ENCODE peak calls at places on chromosomes 6 and 20, in five cellular contexts. U is K562; M is left ventricle myocardium inferior; C is cardiac muscle cell; F is CD8-positive, alpha-beta T cell. R is an unnamed sample.
A peak's percentile ranks its signal among the peaks of the same experiment; 100 is the strongest.

GRCh38 chr20:45883100-45883469 is 2.1 kb downstream of the ZSWIM1 start:
- DNase-seq in C (no peak), M (no peak), F (no peak), U (no peak), R (no peak)

GRCh38 chr20:45548410-45548809 is 1.2 kb upstream of the EPPIN start:
- DNase-seq in U (no peak), C (no peak), F (no peak), M (no peak), R (no peak)

GRCh38 chr20:43271980-43272379 is 82.3 kb upstream of the PTPRT start:
- DNase-seq in F (no peak), C (no peak), M (no peak), U (no peak), R (no peak)

GRCh38 chr20:17502105-17502504 is 29.1 kb downstream of the BFSP1 start:
- DNase-seq in U (no peak), C (no peak), F (no peak), M (no peak), R (no peak)

GRCh38 chr20:11118802-11119380 is 445.1 kb upstream of the JAG1 start:
- DNase-seq in F (no peak), C (no peak), U (no peak), M (no peak), R (no peak)

GRCh38 chr6:90425161-90425641 is 128.6 kb upstream of the BACH2 start:
- DNase-seq in F (no peak), M (no peak), U (no peak), C (no peak), R (no peak)

GRCh38 chr20:36856196-36856595 is 19.7 kb upstream of the TLDC2 start:
- DNase-seq in C (no peak), U (no peak), F (no peak), M (no peak), R (no peak)

GRCh38 chr20:58018590-58018989 is 209.9 kb downstream of the ANKRD60 start:
- DNase-seq in M (no peak), U (no peak), C (no peak), F (no peak), R (no peak)

GRCh38 chr6:138682722-138683521 is 90.6 kb upstream of the CCDC28A start:
- DNase-seq in F (no peak), C (no peak), U (peak; percentile 45), M (no peak), R (no peak)

GRCh38 chr6:29705389-29706231 is 17.6 kb upstream of the HLA-F start:
- DNase-seq in C (peak; percentile 69), F (no peak), U (peak; percentile 30), M (no peak), R (no peak)

GRCh38 chr6:78909391-78909790 is 42.0 kb downstream of the IRAK1BP1 start:
- DNase-seq in M (no peak), F (no peak), C (no peak), U (no peak), R (no peak)

GRCh38 chr6:91317247-91317646 is 730.4 kb upstream of the MAP3K7 start:
- DNase-seq in M (no peak), U (no peak), F (no peak), C (no peak), R (no peak)

GRCh38 chr6:132391391-132392291 is 9.6 kb downstream of the MOXD1 start:
- DNase-seq in M (peak; percentile 18), C (no peak), F (no peak), U (no peak), R (no peak)

GRCh38 chr6:5412017-5412416 is 150.7 kb downstream of the FARS2 start:
- DNase-seq in M (no peak), F (no peak), U (no peak), C (no peak), R (no peak)

GRCh38 chr6:131523988-131524673 is 48.9 kb upstream of the ARG1 start:
- DNase-seq in U (no peak), M (no peak), F (no peak), C (no peak), R (no peak)

GRCh38 chr20:10419550-10420133 is 14.4 kb downstream of the MKKS start:
- DNase-seq in C (no peak), M (no peak), U (no peak), F (no peak), R (no peak)

GRCh38 chr6:43758617-43759050 is 11.4 kb upstream of the VEGFA start:
- DNase-seq in U (peak; percentile 78), C (peak; percentile 75), M (peak; percentile 13), F (no peak), R (no peak)

GRCh38 chr6:98894810-98895209 is 52.9 kb downstream of the FBXL4 start:
- DNase-seq in M (no peak), C (no peak), U (no peak), F (no peak), R (no peak)

GRCh38 chr6:168301648-168302398 is 17.8 kb downstream of the DACT2 start:
- DNase-seq in C (no peak), M (no peak), U (no peak), F (no peak), R (no peak)

GRCh38 chr6:63683071-63683603 is 47.5 kb downstream of the PHF3 start:
- DNase-seq in U (no peak), C (no peak), F (no peak), M (no peak), R (no peak)

GRCh38 chr6:47476794-47477496 is 644 bp upstream of the CD2AP start:
- DNase-seq in C (no peak), F (no peak), U (no peak), M (no peak), R (no peak)

GRCh38 chr20:56249244-56249955 is 868 bp downstream of the MC3R start:
- DNase-seq in M (no peak), F (no peak), C (no peak), U (peak; percentile 57), R (no peak)

GRCh38 chr20:61587910-61588309 is 335.8 kb downstream of the CDH4 start:
- DNase-seq in U (no peak), F (no peak), M (no peak), C (no peak), R (no peak)

GRCh38 chr20:50646483-50646996 is 44.8 kb downstream of the RIPOR3 start:
- DNase-seq in F (no peak), C (no peak), M (no peak), U (peak; percentile 36), R (no peak)

GRCh38 chr20:2387180-2387577 is 6.5 kb downstream of the TGM6 start:
- DNase-seq in U (peak; percentile 55), F (no peak), M (no peak), C (peak; percentile 45), R (no peak)

GRCh38 chr6:124679392-124679791 is 282.8 kb upstream of the RNF217 start:
- DNase-seq in C (no peak), F (no peak), M (no peak), U (no peak), R (no peak)

GRCh38 chr6:21942910-21943309 is 349.4 kb downstream of the SOX4 start:
- DNase-seq in U (no peak), F (no peak), M (no peak), C (no peak), R (no peak)

GRCh38 chr6:73564578-73565345 is 43.9 kb upstream of the EEF1A1 start:
- DNase-seq in M (no peak), U (peak; percentile 32), C (no peak), F (no peak), R (no peak)

GRCh38 chr6:127954082-127954481 is 53.2 kb upstream of the THEMIS start:
- DNase-seq in M (no peak), C (no peak), F (no peak), U (no peak), R (no peak)

GRCh38 chr6:126803769-126804168 is 314.7 kb upstream of the RSPO3 start:
- DNase-seq in F (no peak), M (no peak), C (no peak), U (no peak), R (no peak)

GRCh38 chr6:142537612-142538478 is 236.0 kb downstream of the ADGRG6 start:
- DNase-seq in C (no peak), M (no peak), U (peak; percentile 65), F (no peak), R (no peak)

GRCh38 chr20:57794600-57795346 is 85.0 kb upstream of the PMEPA1 start:
- DNase-seq in C (no peak), M (no peak), U (no peak), F (no peak), R (no peak)

GRCh38 chr6:30007132-30007764 is 53.8 kb upstream of the POLR1H start:
- DNase-seq in M (peak; percentile 25), U (no peak), F (peak; percentile 27), C (no peak), R (no peak)

GRCh38 chr20:56511926-56512325 is 12.6 kb upstream of the FAM209A start:
- DNase-seq in C (no peak), U (no peak), M (no peak), F (no peak), R (no peak)

GRCh38 chr6:30647039-30647801 is at the start of gene C6orf136:
- DNase-seq in F (peak; percentile 90), C (peak; percentile 93), M (peak; percentile 67), U (peak; percentile 96), R (peak; percentile 79)

GRCh38 chr20:483791-484644 is 21.7 kb upstream of the TBC1D20 start:
- DNase-seq in C (no peak), M (peak; percentile 60), U (no peak), F (no peak), R (no peak)
- H3K27ac ChIP-seq in C (no peak overlapping the region), M (peak overlapping the region; percentile 36), U (no peak overlapping the region), F (no peak overlapping the region), R (no peak overlapping the region)

GRCh38 chr6:13447949-13448724 is 39.3 kb downstream of the GFOD1 start:
- DNase-seq in U (no peak), F (no peak), M (no peak), C (no peak), R (peak; percentile 59)
- H3K27ac ChIP-seq in U (no peak overlapping the region), F (no peak overlapping the region), M (peak overlapping the region; percentile 78), C (no peak overlapping the region), R (peak overlapping the region; percentile 19)

DNA sequence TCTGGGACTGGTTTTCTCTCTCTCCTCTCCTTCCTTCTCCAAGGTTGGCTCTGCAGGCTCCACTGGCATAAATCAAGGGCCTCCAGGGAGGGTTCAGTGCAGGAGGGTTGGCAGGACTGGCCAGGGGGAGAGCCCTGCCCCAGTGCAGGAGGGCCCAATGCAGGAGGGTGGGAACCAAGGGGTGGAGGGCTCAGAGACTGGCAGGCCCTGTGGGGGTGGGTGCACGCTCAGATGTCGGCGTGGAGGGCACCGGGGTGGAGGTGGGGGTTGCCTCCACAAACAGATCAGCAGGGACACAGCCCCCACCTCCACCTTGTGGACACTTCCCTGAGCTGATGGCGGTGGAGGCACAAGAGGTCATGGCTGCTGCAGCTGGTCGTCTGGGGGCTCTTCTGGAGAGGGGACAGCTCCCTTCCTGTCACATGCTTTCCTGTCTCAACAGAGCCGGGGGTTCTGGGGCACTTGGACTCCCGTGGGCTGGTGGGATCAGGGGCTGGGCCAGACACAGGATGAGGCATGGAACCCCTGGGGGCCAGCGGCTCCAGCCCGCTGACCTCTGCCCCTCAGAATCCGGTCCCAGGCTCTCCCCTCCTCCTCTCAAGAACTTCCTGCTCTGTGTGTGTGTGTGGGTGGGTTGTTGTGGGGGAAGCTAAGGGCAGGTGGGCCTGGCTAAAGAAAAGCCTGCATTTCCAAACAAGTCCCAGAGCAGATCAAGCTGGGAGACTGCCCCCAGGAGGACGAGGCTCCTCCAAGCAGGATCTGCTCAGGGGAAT is 2.7 kb upstream of the ABHD16B start:
- DNase-seq in U (peak; percentile 59), C (peak; percentile 67), F (no peak), M (peak; percentile 63), R (no peak)
- H3K27ac ChIP-seq in U (peak overlapping the region; percentile 46), C (peak overlapping the region; percentile 92), F (peak overlapping the region; percentile 21), M (peak overlapping the region; percentile 96), R (peak overlapping the region; percentile 36)

GRCh38 chr6:144351741-144352140 is 66.6 kb downstream of the UTRN start:
- DNase-seq in M (no peak), U (no peak), C (no peak), F (no peak), R (no peak)
- H3K27ac ChIP-seq in M (peak overlapping the region; percentile 63), U (no peak overlapping the region), C (peak overlapping the region; percentile 58), F (peak overlapping the region; percentile 40), R (peak overlapping the region; percentile 48)